ENCODE peak calls at places on chromosomes 1 and 21, in four cellular contexts. T is cerebellum, K is kidney tubule cell, I is T1000. S is an unnamed sample.

GRCh38 chr1:69568435-69569280 is 936 bp downstream of the LRRC7 start:
- DNase-seq in T (no peak), K (no peak), I (no peak), S (no peak)

GRCh38 chr21:37915941-37916794 is at the start of gene KCNJ6:
- DNase-seq in T (peak), K (peak), I (no peak), S (peak)

GRCh38 chr21:44964381-44964780 is 24.6 kb downstream of the SLX9 start:
- DNase-seq in T (no peak), K (no peak), I (no peak), S (no peak)

GRCh38 chr1:81834268-81834667 is 33.5 kb downstream of the ADGRL2 start:
- DNase-seq in T (no peak), K (no peak), I (no peak), S (no peak)

GRCh38 chr1:247274857-247275256 is 19.0 kb downstream of the VN1R5 start:
- DNase-seq in T (no peak), K (peak), I (no peak), S (no peak)

GRCh38 chr1:112388436-112388835 is 7.6 kb upstream of the CTTNBP2NL start:
- DNase-seq in T (peak), K (peak), I (no peak), S (peak)

GRCh38 chr1:43255438-43256210 is 14.2 kb upstream of the TMEM125 start:
- DNase-seq in T (peak), K (no peak), I (no peak), S (no peak)

GRCh38 chr1:27428316-27429028 is 36.0 kb downstream of the GPR3 start:
- DNase-seq in T (peak), K (peak), I (no peak), S (no peak)

GRCh38 chr1:178310685-178311105 is 186.1 kb downstream of the CLEC20A start:
- DNase-seq in T (peak), K (peak), I (peak), S (peak)

GRCh38 chr1:211738096-211738708 is 62.8 kb upstream of the NEK2 start:
- DNase-seq in T (no peak), K (no peak), I (no peak), S (no peak)

S was measured in HT1080.